ENCODE peak calls at places on chromosomes 1 and 21, in eight cellular contexts. E is kidney tubule cell, P is GM18507, V is NCI-H82, H is NCI-H1105 treated with DMSO at 0.1 percent for 48 hours, S is H54, L is fibroblast of lung, D is NCI-H345. M is an unnamed sample.

GRCh38 chr1:201498621-201499020 is 8.3 kb downstream of the CSRP1 start:
- DNase-seq in E (no peak), P (no peak), V (no peak), H (no peak), S (no peak), L (no peak), D (no peak), M (no peak)

GRCh38 chr1:119909890-119910596 is 13.7 kb upstream of the ADAM30 start:
- DNase-seq in E (no peak), P (no peak), V (no peak), H (no peak), S (no peak), L (no peak), D (no peak), M (peak)

GRCh38 chr1:170596701-170597100 is 64.7 kb downstream of the GORAB start:
- DNase-seq in E (no peak), P (no peak), V (no peak), H (no peak), S (no peak), L (no peak), D (no peak), M (no peak)

GRCh38 chr1:97252076-97252475 is 530.5 kb downstream of the PTBP2 start:
- DNase-seq in E (peak), P (no peak), V (no peak), H (no peak), S (no peak), L (peak), D (no peak), M (no peak)

GRCh38 chr1:246032984-246033383 is 474.1 kb downstream of the SMYD3 start:
- DNase-seq in E (no peak), P (no peak), V (no peak), H (no peak), S (no peak), L (no peak), D (no peak), M (no peak)

GRCh38 chr1:94234615-94235014 is 2.8 kb downstream of the ARHGAP29 start:
- DNase-seq in E (no peak), P (no peak), V (no peak), H (no peak), S (no peak), L (no peak), D (no peak), M (no peak)

GRCh38 chr1:29642519-29642918 is 406.2 kb downstream of the PTPRU start:
- DNase-seq in E (no peak), P (no peak), V (no peak), H (no peak), S (no peak), L (no peak), D (no peak), M (peak)

GRCh38 chr1:5001466-5001865 is 347.1 kb downstream of the AJAP1 start:
- DNase-seq in E (no peak), P (no peak), V (no peak), H (no peak), S (no peak), L (no peak), D (no peak), M (peak)

GRCh38 chr1:83673287-83673686 is 325.6 kb downstream of the TTLL7 start:
- DNase-seq in E (no peak), P (no peak), V (no peak), H (no peak), S (no peak), L (peak), D (no peak), M (no peak)

GRCh38 chr21:44289381-44290010 is 3.8 kb downstream of the AIRE start:
- DNase-seq in E (no peak), P (no peak), V (no peak), H (no peak), S (no peak), L (no peak), D (no peak), M (no peak)

GRCh38 chr1:18536356-18536755 is 55.6 kb downstream of the KLHDC7A start:
- DNase-seq in E (no peak), P (no peak), V (no peak), H (no peak), S (no peak), L (no peak), D (no peak), M (no peak)

GRCh38 chr1:180953791-180954721 is 41.4 kb downstream of the KIAA1614 start:
- DNase-seq in E (peak), P (peak), V (no peak), H (no peak), S (no peak), L (peak), D (no peak), M (no peak)